ENCODE peak calls at places on chromosomes 16 and 17, in four cellular contexts. E is fibroblast of the aortic adventitia, K is upper lobe of right lung, C is RWPE2. Q is an unnamed sample.

GRCh38 chr16:53886482-53887378 is 182.8 kb downstream of the FTO start:
- DNase-seq in C (no peak), E (no peak), K (no peak), Q (no peak)

GRCh38 chr17:3385869-3386816 is at the start of gene OR3A2:
- DNase-seq in C (no peak), K (no peak), E (no peak), Q (no peak)

GRCh38 chr16:11128211-11129123 is 127.5 kb downstream of the SOCS1 start:
- DNase-seq in K (no peak), E (peak), C (no peak), Q (peak)

GRCh38 chr17:34354637-34355036 is 1.6 kb upstream of the CCL13 start:
- DNase-seq in C (no peak), K (no peak), E (peak), Q (peak)

GRCh38 chr17:83155128-83156081 is 76.0 kb downstream of the METRNL start:
- DNase-seq in C (peak), E (peak), K (peak), Q (peak)

GRCh38 chr17:36993227-36993626 is 44.5 kb downstream of the AATF start:
- DNase-seq in C (no peak), E (no peak), K (no peak), Q (no peak)

GRCh38 chr17:17414316-17414937 is 62.4 kb upstream of the MED9 start:
- DNase-seq in K (peak), E (peak), C (no peak), Q (peak)

GRCh38 chr17:81132197-81132540 is 33.1 kb upstream of the PVALEF start:
- DNase-seq in E (no peak), C (no peak), K (no peak), Q (no peak)

GRCh38 chr17:10162034-10162433 is 36.4 kb downstream of the GAS7 start:
- DNase-seq in E (peak), C (no peak), K (no peak), Q (no peak)

GRCh38 chr17:28576758-28577465 is at the start of gene ALDOC:
- DNase-seq in K (peak), C (peak), E (peak), Q (peak)

GRCh38 chr16:81190667-81191066 is 47.8 kb upstream of the BCO1 start:
- DNase-seq in C (no peak), K (no peak), E (peak), Q (peak)

GRCh38 chr17:20010886-20011402 is 1.8 kb downstream of the SPECC1 start:
- DNase-seq in C (no peak), E (no peak), K (no peak), Q (no peak)

GRCh38 chr16:31876955-31877828 is 3.6 kb downstream of the ZNF267 start:
- DNase-seq in C (no peak), K (no peak), E (peak), Q (peak)

GRCh38 chr16:70294385-70295029 is 4.5 kb upstream of the DDX19B start:
- DNase-seq in K (peak), C (no peak), E (no peak), Q (no peak)

GRCh38 chr17:79794659-79795511 is 2.0 kb downstream of the CBX8 start:
- DNase-seq in K (peak), C (no peak), E (no peak), Q (no peak)

GRCh38 chr17:81576621-81577277 is 24.6 kb upstream of the FAAP100 start:
- DNase-seq in E (peak), K (no peak), C (no peak), Q (peak)

GRCh38 chr17:81018044-81018802 is 16.7 kb upstream of the BAIAP2 start:
- DNase-seq in E (peak), K (peak), C (no peak), Q (peak)

GRCh38 chr16:20940864-20941634 is 40.5 kb downstream of the LYRM1 start:
- DNase-seq in K (no peak), E (no peak), C (no peak), Q (no peak)

GRCh38 chr17:48441231-48441711 is 11.3 kb upstream of the SKAP1 start:
- DNase-seq in E (no peak), K (no peak), C (no peak), Q (no peak)

GRCh38 chr17:82094931-82095776 is 2.9 kb downstream of the FASN start:
- DNase-seq in K (no peak), E (no peak), C (no peak), Q (no peak)

GRCh38 chr17:73335591-73336503 is 24.0 kb upstream of the CDC42EP4 start:
- DNase-seq in K (no peak), C (no peak), E (no peak), Q (no peak)

GRCh38 chr17:69287168-69287567 is 39.8 kb downstream of the ABCA5 start:
- DNase-seq in C (no peak), K (no peak), E (peak), Q (peak)

GRCh38 chr16:77171750-77172635 is 19.0 kb upstream of the MON1B start:
- DNase-seq in C (no peak), E (peak), K (no peak), Q (peak)

GRCh38 chr17:50841277-50841948 is 6.0 kb downstream of the WFIKKN2 start:
- DNase-seq in K (no peak), E (no peak), C (no peak), Q (no peak)

GRCh38 chr17:81392909-81393654 is 2.2 kb upstream of the BAHCC1 start:
- DNase-seq in E (no peak), K (no peak), C (no peak), Q (no peak)

GRCh38 chr17:43044024-43044423 is 19.0 kb downstream of the RND2 start:
- DNase-seq in C (no peak), K (no peak), E (no peak), Q (no peak)

GRCh38 chr16:50955311-50955710 is 195.8 kb downstream of the SALL1 start:
- DNase-seq in E (no peak), K (no peak), C (no peak), Q (no peak)

GRCh38 chr16:12558641-12559040 is 245.0 kb downstream of the CPPED1 start:
- DNase-seq in C (no peak), K (no peak), E (no peak), Q (no peak)

GRCh38 chr16:76201385-76201784 is 75.8 kb upstream of the CNTNAP4 start:
- DNase-seq in C (no peak), K (no peak), E (no peak), Q (peak)

DNA sequence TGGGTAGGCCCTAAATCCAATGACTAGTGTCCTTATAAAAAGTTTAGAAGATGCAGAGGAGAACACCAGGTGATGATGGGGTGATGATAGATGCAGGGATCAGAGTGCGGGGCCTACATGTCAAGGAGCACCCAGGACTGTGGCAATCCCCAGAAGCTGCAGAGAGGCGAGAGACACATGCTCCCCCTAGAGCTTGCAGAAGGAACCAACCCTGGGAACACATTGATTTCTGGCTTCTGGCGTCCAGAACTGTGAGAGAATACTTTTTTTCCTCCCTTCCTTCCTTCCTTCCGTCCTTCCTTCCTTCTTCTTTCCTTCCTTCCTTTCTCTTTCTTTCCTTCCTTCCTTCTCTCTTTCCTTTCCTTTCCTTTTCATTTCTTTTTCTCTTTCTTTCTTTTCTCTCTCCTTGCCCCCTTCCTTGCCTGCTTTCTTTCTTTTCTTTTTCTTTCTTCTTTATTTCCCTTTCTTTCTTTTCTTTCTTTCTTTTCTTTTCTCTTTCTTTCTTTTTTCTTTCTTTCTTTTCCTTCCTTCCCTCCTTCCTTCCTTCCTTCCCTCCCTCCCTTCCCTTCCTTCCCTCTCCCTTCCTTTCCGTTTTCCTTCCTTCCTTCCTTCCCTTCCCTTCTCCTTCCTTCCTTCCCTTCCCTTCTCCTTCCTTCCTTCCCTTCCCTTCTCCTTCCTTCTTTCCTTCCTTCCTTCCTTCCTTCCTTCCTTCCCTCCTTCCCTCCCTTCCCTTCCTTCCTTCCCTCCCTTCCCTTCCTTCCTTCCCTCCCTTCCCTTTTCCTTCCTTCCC is 134.3 kb downstream of the HAPSTR1 start:
- DNase-seq in K (no peak), C (no peak), E (no peak), Q (no peak)
- TF ChIP-seq CTCF in K (peak), C (no peak), E (peak), Q (peak)

GRCh38 chr16:1941162-1941923 is 1.7 kb downstream of the MSRB1 start:
- DNase-seq in C (peak), E (no peak), K (no peak), Q (no peak)
- H3K4me3 ChIP-seq in C (no peak), E (peak), K (peak), Q (no peak)

DNA sequence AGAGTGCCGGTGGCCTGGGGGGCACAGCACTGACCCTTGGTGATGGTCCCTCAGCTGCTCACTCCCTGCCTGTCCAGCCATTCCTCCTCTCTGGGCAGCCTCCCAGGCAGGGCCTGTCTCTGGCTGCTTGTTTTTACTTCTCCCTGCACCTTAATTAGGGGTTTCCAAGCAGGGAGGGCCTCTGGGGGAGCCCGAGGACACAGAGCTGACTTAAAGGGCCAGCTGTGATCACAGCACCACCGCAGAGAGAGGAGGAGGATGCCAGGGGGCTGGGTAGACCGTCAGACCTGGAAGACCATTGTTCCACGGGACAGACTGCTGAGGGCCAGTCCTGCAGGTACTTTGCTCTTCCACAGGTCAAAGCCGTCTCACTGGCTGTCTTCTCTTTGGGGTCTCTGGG is 1.2 kb upstream of the DPH1 start:
- DNase-seq in C (no peak), E (no peak), K (no peak), Q (no peak)
- TF ChIP-seq CTCF in C (no peak), E (no peak), K (no peak), Q (no peak)

GRCh38 chr17:16314189-16314588 is 39.1 kb downstream of the CENPV start:
- DNase-seq in K (no peak), C (no peak), E (no peak), Q (no peak)

GRCh38 chr17:16314859-16315258 is 38.4 kb downstream of the CENPV start:
- DNase-seq in C (no peak), K (no peak), E (no peak), Q (no peak)

GRCh38 chr17:16313159-16314090 is 39.8 kb downstream of the CENPV start:
- DNase-seq in K (no peak), E (no peak), C (no peak), Q (no peak)
- H3K4me3 ChIP-seq in K (no peak), E (no peak), C (no peak), Q (no peak)

DNA sequence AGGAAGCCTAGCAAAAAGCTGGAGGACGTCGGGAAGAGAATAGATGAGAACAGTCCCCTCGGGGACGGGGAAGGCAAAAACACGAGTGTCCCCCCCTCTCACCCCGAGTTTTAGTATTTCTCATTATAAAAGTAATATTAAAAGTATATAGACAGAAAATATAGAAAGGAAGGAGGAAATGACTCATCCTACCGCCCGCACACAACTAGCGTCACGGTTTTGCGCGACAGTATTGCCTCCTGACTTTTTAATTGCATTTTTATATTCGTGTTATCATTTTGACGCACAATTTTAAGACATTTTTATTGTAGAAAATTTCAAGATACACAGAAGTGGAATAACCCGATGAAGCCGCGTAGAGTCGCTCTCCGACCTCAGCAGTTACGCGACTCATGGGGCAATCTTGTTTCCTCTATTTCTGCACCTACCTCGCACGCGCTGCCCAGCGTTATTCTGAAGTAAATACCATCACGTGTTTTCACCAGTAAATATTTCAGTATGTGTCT is 652 bp upstream of the SLC25A19 start:
- DNase-seq in C (no peak), E (peak), K (peak), Q (peak)
- TF ChIP-seq CTCF in C (no peak), E (no peak), K (peak), Q (peak)

GRCh38 chr16:86198201-86199118 is 299.5 kb downstream of the IRF8 start:
- DNase-seq in E (no peak), K (no peak), C (no peak), Q (no peak)
- H3K4me3 ChIP-seq in E (no peak), K (peak), C (no peak), Q (no peak)